ENCODE peak calls at places on chromosomes 3 and 15, in six cellular contexts. One of them, this sample, is unnamed.

GRCh38 chr3:108322352-108322751 is 26.0 kb downstream of the HHLA2 start:
- DNase-seq in AG09309: no peak
- DNase-seq in left ventricle myocardium inferior: no peak
- DNase-seq in cardiac fibroblast: peak
- DNase-seq in heart left ventricle: no peak
- DNase-seq in progenitor cell of endocrine pancreas: no peak
- DNase-seq in this sample: no peak

GRCh38 chr15:70034596-70034995 is 63.1 kb downstream of the TLE3 start:
- DNase-seq in progenitor cell of endocrine pancreas: no peak
- DNase-seq in cardiac fibroblast: no peak
- DNase-seq in heart left ventricle: no peak
- DNase-seq in left ventricle myocardium inferior: no peak
- DNase-seq in AG09309: no peak
- DNase-seq in this sample: no peak

GRCh38 chr15:73800662-73801345 is 47.7 kb upstream of the INSYN1 start:
- DNase-seq in heart left ventricle: peak
- DNase-seq in cardiac fibroblast: peak
- DNase-seq in AG09309: peak
- DNase-seq in progenitor cell of endocrine pancreas: no peak
- DNase-seq in left ventricle myocardium inferior: peak
- DNase-seq in this sample: no peak

GRCh38 chr3:52317601-52318000 is 1.5 kb downstream of the DNAH1 start:
- DNase-seq in AG09309: no peak
- DNase-seq in cardiac fibroblast: peak
- DNase-seq in progenitor cell of endocrine pancreas: peak
- DNase-seq in left ventricle myocardium inferior: peak
- DNase-seq in heart left ventricle: peak
- DNase-seq in this sample: no peak

GRCh38 chr3:119631529-119631928 is 28.9 kb downstream of the POPDC2 start:
- DNase-seq in progenitor cell of endocrine pancreas: no peak
- DNase-seq in AG09309: no peak
- DNase-seq in left ventricle myocardium inferior: no peak
- DNase-seq in heart left ventricle: no peak
- DNase-seq in cardiac fibroblast: no peak
- DNase-seq in this sample: no peak

GRCh38 chr3:135531996-135532395 is 433.5 kb upstream of the PPP2R3A start:
- DNase-seq in AG09309: no peak
- DNase-seq in cardiac fibroblast: no peak
- DNase-seq in progenitor cell of endocrine pancreas: no peak
- DNase-seq in heart left ventricle: no peak
- DNase-seq in left ventricle myocardium inferior: no peak
- DNase-seq in this sample: no peak

GRCh38 chr15:60179786-60180391 is 175.8 kb downstream of the FOXB1 start:
- DNase-seq in progenitor cell of endocrine pancreas: no peak
- DNase-seq in heart left ventricle: no peak
- DNase-seq in left ventricle myocardium inferior: no peak
- DNase-seq in cardiac fibroblast: peak
- DNase-seq in AG09309: peak
- DNase-seq in this sample: no peak

GRCh38 chr3:73768594-73769308 is 144.0 kb upstream of the PDZRN3 start:
- DNase-seq in cardiac fibroblast: no peak
- DNase-seq in left ventricle myocardium inferior: no peak
- DNase-seq in progenitor cell of endocrine pancreas: no peak
- DNase-seq in AG09309: no peak
- DNase-seq in heart left ventricle: no peak
- DNase-seq in this sample: no peak

GRCh38 chr15:74951006-74951405 is 5.6 kb downstream of the RPP25 start:
- DNase-seq in left ventricle myocardium inferior: no peak
- DNase-seq in cardiac fibroblast: no peak
- DNase-seq in heart left ventricle: no peak
- DNase-seq in AG09309: no peak
- DNase-seq in progenitor cell of endocrine pancreas: no peak
- DNase-seq in this sample: no peak

GRCh38 chr15:88790486-88790885 is 12.8 kb upstream of the ACAN start:
- DNase-seq in progenitor cell of endocrine pancreas: no peak
- DNase-seq in left ventricle myocardium inferior: no peak
- DNase-seq in heart left ventricle: no peak
- DNase-seq in AG09309: no peak
- DNase-seq in cardiac fibroblast: no peak
- DNase-seq in this sample: no peak

GRCh38 chr3:128347282-128347681 is 119.4 kb downstream of the DNAJB8 start:
- DNase-seq in cardiac fibroblast: no peak
- DNase-seq in left ventricle myocardium inferior: no peak
- DNase-seq in heart left ventricle: no peak
- DNase-seq in progenitor cell of endocrine pancreas: no peak
- DNase-seq in AG09309: no peak
- DNase-seq in this sample: no peak

GRCh38 chr3:10558726-10559125 is 53.3 kb upstream of the ATP2B2 start:
- DNase-seq in progenitor cell of endocrine pancreas: no peak
- DNase-seq in heart left ventricle: no peak
- DNase-seq in cardiac fibroblast: no peak
- DNase-seq in AG09309: no peak
- DNase-seq in left ventricle myocardium inferior: no peak
- DNase-seq in this sample: no peak

GRCh38 chr15:67917037-67917436 is 77.2 kb upstream of the RNU6-1 start:
- DNase-seq in heart left ventricle: peak
- DNase-seq in AG09309: no peak
- DNase-seq in left ventricle myocardium inferior: peak
- DNase-seq in cardiac fibroblast: no peak
- DNase-seq in progenitor cell of endocrine pancreas: no peak
- DNase-seq in this sample: no peak

GRCh38 chr3:33439421-33440327 is 531 bp downstream of the UBP1 start:
- DNase-seq in left ventricle myocardium inferior: peak
- DNase-seq in heart left ventricle: peak
- DNase-seq in cardiac fibroblast: peak
- DNase-seq in progenitor cell of endocrine pancreas: peak
- DNase-seq in AG09309: no peak
- DNase-seq in this sample: no peak

GRCh38 chr3:81876826-81877225 is 115.4 kb upstream of the GBE1 start:
- DNase-seq in AG09309: no peak
- DNase-seq in progenitor cell of endocrine pancreas: no peak
- DNase-seq in cardiac fibroblast: no peak
- DNase-seq in left ventricle myocardium inferior: no peak
- DNase-seq in heart left ventricle: no peak
- DNase-seq in this sample: no peak

GRCh38 chr3:172467170-172467824 is 19.0 kb upstream of the GHSR start:
- DNase-seq in progenitor cell of endocrine pancreas: no peak
- DNase-seq in cardiac fibroblast: peak
- DNase-seq in left ventricle myocardium inferior: no peak
- DNase-seq in heart left ventricle: no peak
- DNase-seq in AG09309: peak
- DNase-seq in this sample: no peak

GRCh38 chr3:11600501-11601282 is 43.0 kb downstream of the VGLL4 start:
- DNase-seq in cardiac fibroblast: peak
- DNase-seq in heart left ventricle: peak
- DNase-seq in AG09309: peak
- DNase-seq in left ventricle myocardium inferior: peak
- DNase-seq in progenitor cell of endocrine pancreas: no peak
- DNase-seq in this sample: no peak

GRCh38 chr15:58556028-58556361 is 124.2 kb downstream of the LIPC start:
- DNase-seq in heart left ventricle: no peak
- DNase-seq in left ventricle myocardium inferior: no peak
- DNase-seq in progenitor cell of endocrine pancreas: no peak
- DNase-seq in AG09309: no peak
- DNase-seq in cardiac fibroblast: no peak
- DNase-seq in this sample: no peak

GRCh38 chr15:97694456-97694855 is 266.0 kb upstream of the ARRDC4 start:
- DNase-seq in progenitor cell of endocrine pancreas: no peak
- DNase-seq in AG09309: no peak
- DNase-seq in left ventricle myocardium inferior: no peak
- DNase-seq in cardiac fibroblast: no peak
- DNase-seq in heart left ventricle: no peak
- DNase-seq in this sample: no peak

GRCh38 chr15:62275818-62276217 is 110.7 kb upstream of the C2CD4B start:
- DNase-seq in heart left ventricle: no peak
- DNase-seq in left ventricle myocardium inferior: no peak
- DNase-seq in progenitor cell of endocrine pancreas: no peak
- DNase-seq in cardiac fibroblast: no peak
- DNase-seq in AG09309: no peak
- DNase-seq in this sample: no peak

GRCh38 chr15:40274350-40275274 is 8.3 kb downstream of the ANKRD63 start:
- DNase-seq in AG09309: peak
- DNase-seq in left ventricle myocardium inferior: peak
- DNase-seq in cardiac fibroblast: peak
- DNase-seq in progenitor cell of endocrine pancreas: peak
- DNase-seq in heart left ventricle: peak
- DNase-seq in this sample: peak

GRCh38 chr3:48086736-48087470 is 70.7 kb upstream of the MAP4 start:
- DNase-seq in left ventricle myocardium inferior: no peak
- DNase-seq in AG09309: no peak
- DNase-seq in progenitor cell of endocrine pancreas: no peak
- DNase-seq in heart left ventricle: no peak
- DNase-seq in cardiac fibroblast: peak
- DNase-seq in this sample: no peak

GRCh38 chr3:12752803-12753202 is 6.3 kb downstream of the TMEM40 start:
- DNase-seq in progenitor cell of endocrine pancreas: no peak
- DNase-seq in AG09309: no peak
- DNase-seq in left ventricle myocardium inferior: no peak
- DNase-seq in cardiac fibroblast: peak
- DNase-seq in heart left ventricle: no peak
- DNase-seq in this sample: no peak

GRCh38 chr3:150292891-150293290 is 115.2 kb upstream of the TSC22D2 start:
- DNase-seq in heart left ventricle: no peak
- DNase-seq in cardiac fibroblast: peak
- DNase-seq in AG09309: peak
- DNase-seq in progenitor cell of endocrine pancreas: no peak
- DNase-seq in left ventricle myocardium inferior: no peak
- DNase-seq in this sample: no peak

GRCh38 chr15:50908209-50909043 is at the start of gene AP4E1:
- DNase-seq in AG09309: peak
- DNase-seq in heart left ventricle: peak
- DNase-seq in cardiac fibroblast: peak
- DNase-seq in progenitor cell of endocrine pancreas: peak
- DNase-seq in left ventricle myocardium inferior: peak
- DNase-seq in this sample: peak

GRCh38 chr3:137121704-137122314 is 164.0 kb downstream of the IL20RB start:
- DNase-seq in progenitor cell of endocrine pancreas: no peak
- DNase-seq in AG09309: peak
- DNase-seq in left ventricle myocardium inferior: no peak
- DNase-seq in heart left ventricle: no peak
- DNase-seq in cardiac fibroblast: peak
- DNase-seq in this sample: peak

GRCh38 chr3:124982855-124983254 is 48.3 kb upstream of the MUC13 start:
- DNase-seq in left ventricle myocardium inferior: no peak
- DNase-seq in progenitor cell of endocrine pancreas: no peak
- DNase-seq in cardiac fibroblast: no peak
- DNase-seq in heart left ventricle: no peak
- DNase-seq in AG09309: no peak
- DNase-seq in this sample: no peak

GRCh38 chr15:100928632-100929280 is 9.6 kb downstream of the LRRK1 start:
- DNase-seq in progenitor cell of endocrine pancreas: no peak
- DNase-seq in heart left ventricle: no peak
- DNase-seq in AG09309: no peak
- DNase-seq in left ventricle myocardium inferior: no peak
- DNase-seq in cardiac fibroblast: no peak
- DNase-seq in this sample: peak

GRCh38 chr15:77415450-77416448 is 4.2 kb downstream of the PEAK1 start:
- DNase-seq in progenitor cell of endocrine pancreas: no peak
- DNase-seq in cardiac fibroblast: peak
- DNase-seq in AG09309: peak
- DNase-seq in left ventricle myocardium inferior: no peak
- DNase-seq in heart left ventricle: no peak
- DNase-seq in this sample: no peak

GRCh38 chr3:171831936-171832335 is 11.2 kb upstream of the TMEM212 start:
- DNase-seq in left ventricle myocardium inferior: no peak
- DNase-seq in progenitor cell of endocrine pancreas: no peak
- DNase-seq in heart left ventricle: no peak
- DNase-seq in cardiac fibroblast: peak
- DNase-seq in AG09309: no peak
- DNase-seq in this sample: no peak

GRCh38 chr15:64162869-64163661 is at the start of gene PPIB:
- DNase-seq in left ventricle myocardium inferior: peak
- DNase-seq in progenitor cell of endocrine pancreas: peak
- DNase-seq in cardiac fibroblast: peak
- DNase-seq in heart left ventricle: peak
- DNase-seq in AG09309: peak
- DNase-seq in this sample: peak
- TF ChIP-seq CTCF in left ventricle myocardium inferior: peak
- TF ChIP-seq CTCF in progenitor cell of endocrine pancreas: peak
- TF ChIP-seq CTCF in cardiac fibroblast: peak
- TF ChIP-seq CTCF in heart left ventricle: peak
- TF ChIP-seq CTCF in AG09309: peak
- TF ChIP-seq CTCF in this sample: peak

GRCh38 chr3:169133178-169134161 is 530.0 kb downstream of the MECOM start:
- DNase-seq in cardiac fibroblast: peak
- DNase-seq in heart left ventricle: no peak
- DNase-seq in left ventricle myocardium inferior: no peak
- DNase-seq in AG09309: no peak
- DNase-seq in progenitor cell of endocrine pancreas: no peak
- DNase-seq in this sample: no peak
- TF ChIP-seq CTCF in cardiac fibroblast: peak
- TF ChIP-seq CTCF in heart left ventricle: peak
- TF ChIP-seq CTCF in left ventricle myocardium inferior: peak
- TF ChIP-seq CTCF in AG09309: peak
- TF ChIP-seq CTCF in progenitor cell of endocrine pancreas: peak
- TF ChIP-seq CTCF in this sample: peak

DNA sequence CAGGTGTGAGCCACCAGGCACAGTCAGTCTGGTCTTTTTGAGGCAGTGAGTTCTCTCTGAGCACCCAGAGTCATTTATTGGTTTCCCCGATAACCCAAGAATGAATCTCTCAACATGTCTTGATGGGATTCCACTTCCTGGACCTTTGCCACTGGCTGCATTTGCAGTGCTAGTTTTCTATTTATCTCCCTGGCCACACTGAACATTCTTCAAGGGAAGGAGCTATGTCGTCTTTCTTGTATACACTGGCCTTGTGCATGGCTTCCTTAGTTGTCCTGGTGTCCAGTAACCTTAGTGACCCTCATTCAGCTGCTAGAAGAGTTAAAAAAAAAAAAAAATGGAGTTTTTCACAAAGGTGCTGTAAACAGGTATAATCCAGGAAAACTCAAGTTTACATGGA is 64.9 kb upstream of the CMTM7 start:
- DNase-seq in left ventricle myocardium inferior: no peak
- DNase-seq in AG09309: no peak
- DNase-seq in cardiac fibroblast: no peak
- DNase-seq in heart left ventricle: no peak
- DNase-seq in progenitor cell of endocrine pancreas: no peak
- DNase-seq in this sample: no peak
- TF ChIP-seq CTCF in left ventricle myocardium inferior: no peak
- TF ChIP-seq CTCF in AG09309: no peak
- TF ChIP-seq CTCF in cardiac fibroblast: no peak
- TF ChIP-seq CTCF in heart left ventricle: no peak
- TF ChIP-seq CTCF in progenitor cell of endocrine pancreas: no peak
- TF ChIP-seq CTCF in this sample: no peak

DNA sequence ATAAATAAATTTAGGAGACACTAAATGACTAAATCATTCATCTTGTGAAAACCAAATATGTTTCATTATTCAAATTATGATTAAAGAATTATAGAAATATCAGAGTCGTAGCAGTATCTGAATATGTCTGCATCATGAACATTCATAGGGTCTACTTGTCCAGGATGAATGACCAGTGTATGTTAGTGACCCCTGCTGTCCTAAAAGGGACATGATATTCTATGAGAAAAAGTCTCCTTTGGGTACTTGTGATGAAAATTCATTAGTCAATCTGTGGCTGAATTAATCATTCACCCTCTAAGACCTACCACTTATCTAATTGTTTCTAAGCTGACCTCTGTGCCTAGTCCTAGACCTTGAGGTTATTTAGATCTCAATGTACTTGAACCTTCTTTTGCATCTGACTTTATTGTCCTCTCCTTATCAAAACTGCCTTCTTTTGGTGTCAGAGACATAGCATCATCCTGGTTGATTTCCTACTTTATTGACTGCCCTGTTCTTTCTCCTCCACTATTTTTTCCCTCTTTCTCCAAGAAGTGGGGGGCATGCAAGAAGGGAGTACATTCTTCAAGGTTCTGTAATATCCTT is 799.3 kb downstream of the DIPK2A start:
- DNase-seq in heart left ventricle: no peak
- DNase-seq in cardiac fibroblast: peak
- DNase-seq in left ventricle myocardium inferior: no peak
- DNase-seq in progenitor cell of endocrine pancreas: no peak
- DNase-seq in AG09309: peak
- DNase-seq in this sample: no peak
- TF ChIP-seq CTCF in heart left ventricle: peak
- TF ChIP-seq CTCF in cardiac fibroblast: peak
- TF ChIP-seq CTCF in left ventricle myocardium inferior: peak
- TF ChIP-seq CTCF in progenitor cell of endocrine pancreas: peak
- TF ChIP-seq CTCF in AG09309: peak
- TF ChIP-seq CTCF in this sample: peak